ENCODE peak calls at places on chromosome 2, in nine cellular contexts. X, N, R, D, A, T, Y, W and G are unnamed samples.

GRCh38 chr2:153519260-153519875 is 40.8 kb upstream of the RPRM start:
- DNase-seq in X (peak), R (peak), T (peak), N (peak), A (peak), D (peak), W (peak), Y (peak), G (no peak)

GRCh38 chr2:70553334-70553583 is 367 bp downstream of the TGFA start:
- DNase-seq in R (peak), W (no peak), Y (no peak), A (peak), X (no peak), N (no peak), T (peak), D (no peak), G (no peak)

GRCh38 chr2:5932556-5933469 is 240.6 kb downstream of the SOX11 start:
- DNase-seq in D (no peak), Y (no peak), R (no peak), T (peak), X (no peak), A (no peak), W (peak), N (no peak), G (no peak)

GRCh38 chr2:241618836-241619235 is 18.1 kb downstream of the THAP4 start:
- DNase-seq in A (no peak), R (no peak), N (no peak), Y (no peak), D (no peak), T (no peak), W (no peak), X (no peak), G (no peak)

GRCh38 chr2:236667526-236667925 is 97.9 kb downstream of the ACKR3 start:
- DNase-seq in X (no peak), A (no peak), Y (no peak), N (no peak), T (no peak), D (no peak), R (peak), W (no peak), G (no peak)

GRCh38 chr2:221527759-221528444 is 44.2 kb downstream of the EPHA4 start:
- DNase-seq in X (no peak), W (no peak), D (no peak), N (no peak), A (no peak), T (no peak), R (no peak), Y (no peak), G (no peak)

GRCh38 chr2:80086831-80087230 is 217.7 kb downstream of the LRRTM1 start:
- DNase-seq in A (no peak), R (no peak), X (no peak), D (no peak), N (no peak), T (no peak), Y (peak), W (no peak), G (no peak)

GRCh38 chr2:109333414-109334194 is 204.6 kb downstream of the SH3RF3 start:
- DNase-seq in T (no peak), W (no peak), A (peak), D (no peak), X (no peak), Y (no peak), R (peak), N (no peak), G (no peak)

GRCh38 chr2:151437630-151438029 is 27.9 kb downstream of the RIF1 start:
- DNase-seq in N (peak), R (no peak), A (no peak), D (no peak), W (no peak), T (no peak), Y (peak), X (no peak), G (no peak)

GRCh38 chr2:100919316-100919715 is 82.8 kb upstream of the RPL31 start:
- DNase-seq in Y (no peak), X (peak), A (no peak), W (no peak), N (no peak), T (no peak), R (no peak), D (no peak), G (no peak)

GRCh38 chr2:50648031-50648430 is 383.9 kb downstream of the NRXN1 start:
- DNase-seq in X (no peak), R (no peak), D (no peak), N (no peak), T (no peak), W (no peak), A (no peak), Y (no peak), G (no peak)

GRCh38 chr2:241273552-241273988 is 41.9 kb downstream of the HDLBP start:
- DNase-seq in R (no peak), D (no peak), T (no peak), N (no peak), X (no peak), W (no peak), Y (no peak), A (no peak), G (no peak)

GRCh38 chr2:23385748-23386421 is 906 bp downstream of the KLHL29 start:
- DNase-seq in T (no peak), D (no peak), W (no peak), X (peak), Y (peak), A (peak), N (peak), R (no peak), G (no peak)

GRCh38 chr2:38722271-38723115 is 28.7 kb downstream of the SRSF7 start:
- DNase-seq in X (no peak), Y (no peak), W (no peak), R (no peak), A (no peak), T (no peak), D (no peak), N (peak), G (no peak)

GRCh38 chr2:32068-32467 is 14.2 kb downstream of the FAM110C start:
- DNase-seq in Y (no peak), A (no peak), N (no peak), T (no peak), R (no peak), X (no peak), D (no peak), W (no peak), G (no peak)

GRCh38 chr2:33796511-33796910 is 197.4 kb upstream of the FAM98A start:
- DNase-seq in T (no peak), Y (no peak), A (no peak), R (no peak), X (no peak), W (no peak), N (no peak), D (no peak), G (no peak)

GRCh38 chr2:150690870-150691269 is 203.4 kb upstream of the RND3 start:
- DNase-seq in D (no peak), W (no peak), T (no peak), N (no peak), A (no peak), X (no peak), R (no peak), Y (peak), G (no peak)

GRCh38 chr2:30631051-30631671 is 176.1 kb downstream of the CAPN13 start:
- DNase-seq in R (no peak), W (no peak), X (no peak), T (no peak), N (peak), Y (no peak), A (no peak), D (no peak), G (no peak)

GRCh38 chr2:17309741-17310339 is 208.4 kb downstream of the RAD51AP2 start:
- DNase-seq in Y (no peak), R (peak), X (peak), D (no peak), W (no peak), T (peak), N (peak), A (peak), G (no peak)

GRCh38 chr2:142827170-142827569 is 50.3 kb upstream of the KYNU start:
- DNase-seq in Y (no peak), W (no peak), T (no peak), X (no peak), N (no peak), R (no peak), D (no peak), A (no peak), G (no peak)